ENCODE peak calls at places on chromosomes 5 and 9, in five cellular contexts. H is SK-N-SH, I is H1, V is GM12878, R is K562. T is an unnamed sample.

GRCh38 chr5:39253211-39253610 is 33.8 kb upstream of the FYB1 start:
- DNase-seq in R (no peak), H (no peak), I (no peak), V (no peak), T (no peak)

GRCh38 chr9:121895836-121896544 is 197.1 kb downstream of the TTLL11 start:
- DNase-seq in H (no peak), R (no peak), I (no peak), V (no peak), T (peak)

GRCh38 chr5:33762859-33763258 is 128.9 kb downstream of the ADAMTS12 start:
- DNase-seq in H (no peak), R (no peak), V (no peak), I (no peak), T (no peak)

GRCh38 chr9:27053369-27054057 is 48.0 kb upstream of the LRRC19 start:
- DNase-seq in I (no peak), R (no peak), H (no peak), V (no peak), T (no peak)

GRCh38 chr9:115650768-115651167 is 502.8 kb upstream of the PAPPA start:
- DNase-seq in I (no peak), H (no peak), V (no peak), R (no peak), T (no peak)

GRCh38 chr9:88236531-88237453 is 98.5 kb upstream of the SPATA31C2 start:
- DNase-seq in R (no peak), I (no peak), H (no peak), V (no peak), T (peak)

GRCh38 chr5:34584165-34584564 is 72.0 kb upstream of the RAI14 start:
- DNase-seq in H (no peak), R (no peak), I (no peak), V (no peak), T (no peak)

GRCh38 chr9:113955076-113955752 is 79.1 kb downstream of the ZNF618 start:
- DNase-seq in V (no peak), H (no peak), R (no peak), I (no peak), T (no peak)

GRCh38 chr5:73816656-73817420 is 190.8 kb downstream of the ARHGEF28 start:
- DNase-seq in H (no peak), I (no peak), V (no peak), R (no peak), T (no peak)

GRCh38 chr5:173706700-173707099 is 90.2 kb upstream of the BOD1 start:
- DNase-seq in I (no peak), V (no peak), R (no peak), H (no peak), T (no peak)

GRCh38 chr9:108245331-108245730 is 610.5 kb downstream of the ACTL7B start:
- DNase-seq in R (no peak), H (no peak), I (no peak), V (no peak), T (no peak)

GRCh38 chr9:130570200-130570599 is 9.2 kb upstream of the FUBP3 start:
- DNase-seq in R (no peak), I (no peak), V (no peak), H (no peak), T (no peak)

GRCh38 chr5:150211156-150212030 is 21.5 kb downstream of the SLC6A7 start:
- DNase-seq in V (no peak), H (no peak), I (peak), R (peak), T (no peak)
- TF ChIP-seq JUND in V (no peak), H (no peak), I (no peak), R (no peak), T (no peak)

GRCh38 chr5:137498301-137498735 is 808 bp downstream of the SPOCK1 start:
- DNase-seq in V (no peak), R (no peak), H (peak), I (peak), T (no peak)
- TF ChIP-seq JUND in V (no peak), R (no peak), H (no peak), I (no peak), T (no peak)

GRCh38 chr5:31630931-31631330 is 8.0 kb upstream of the PDZD2 start:
- DNase-seq in H (peak), R (no peak), I (no peak), V (no peak), T (no peak)

GRCh38 chr5:31623249-31623648 is 15.7 kb upstream of the PDZD2 start:
- DNase-seq in R (no peak), H (no peak), V (no peak), I (no peak), T (no peak)

GRCh38 chr5:31626604-31627234 is 12.2 kb upstream of the PDZD2 start:
- DNase-seq in I (no peak), R (no peak), H (no peak), V (no peak), T (no peak)

GRCh38 chr5:31625394-31625793 is 13.5 kb upstream of the PDZD2 start:
- DNase-seq in R (no peak), I (no peak), H (no peak), V (no peak), T (no peak)

DNA sequence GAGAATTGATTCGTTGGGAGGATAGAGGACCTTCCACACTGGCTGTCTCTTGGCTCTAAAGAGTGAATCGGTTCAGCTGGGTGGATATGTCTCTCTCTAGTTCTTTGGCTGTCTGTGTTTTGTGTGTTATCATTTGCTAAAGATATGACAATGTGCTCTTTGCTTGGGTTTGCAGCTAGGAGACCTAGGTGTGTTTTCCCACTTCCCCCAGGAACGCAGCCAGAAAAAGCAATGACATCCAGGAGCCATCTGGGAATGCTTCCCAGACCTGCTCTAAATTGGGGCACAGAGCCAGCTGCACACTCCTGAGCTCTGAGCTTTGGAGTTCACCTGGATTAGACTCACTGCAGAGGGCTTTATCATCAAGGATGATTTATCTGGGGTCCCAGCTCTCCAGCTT is 12.8 kb upstream of the PDZD2 start:
- DNase-seq in V (no peak), I (no peak), R (no peak), H (peak), T (no peak)
- TF ChIP-seq JUND in V (no peak), I (no peak), R (no peak), H (no peak), T (no peak)

GRCh38 chr5:322942-323879 is 1.7 kb downstream of the AHRR start:
- DNase-seq in R (no peak), I (peak), V (no peak), H (no peak), T (no peak)
- TF ChIP-seq JUND in R (no peak), I (no peak), V (no peak), H (no peak), T (no peak)

DNA sequence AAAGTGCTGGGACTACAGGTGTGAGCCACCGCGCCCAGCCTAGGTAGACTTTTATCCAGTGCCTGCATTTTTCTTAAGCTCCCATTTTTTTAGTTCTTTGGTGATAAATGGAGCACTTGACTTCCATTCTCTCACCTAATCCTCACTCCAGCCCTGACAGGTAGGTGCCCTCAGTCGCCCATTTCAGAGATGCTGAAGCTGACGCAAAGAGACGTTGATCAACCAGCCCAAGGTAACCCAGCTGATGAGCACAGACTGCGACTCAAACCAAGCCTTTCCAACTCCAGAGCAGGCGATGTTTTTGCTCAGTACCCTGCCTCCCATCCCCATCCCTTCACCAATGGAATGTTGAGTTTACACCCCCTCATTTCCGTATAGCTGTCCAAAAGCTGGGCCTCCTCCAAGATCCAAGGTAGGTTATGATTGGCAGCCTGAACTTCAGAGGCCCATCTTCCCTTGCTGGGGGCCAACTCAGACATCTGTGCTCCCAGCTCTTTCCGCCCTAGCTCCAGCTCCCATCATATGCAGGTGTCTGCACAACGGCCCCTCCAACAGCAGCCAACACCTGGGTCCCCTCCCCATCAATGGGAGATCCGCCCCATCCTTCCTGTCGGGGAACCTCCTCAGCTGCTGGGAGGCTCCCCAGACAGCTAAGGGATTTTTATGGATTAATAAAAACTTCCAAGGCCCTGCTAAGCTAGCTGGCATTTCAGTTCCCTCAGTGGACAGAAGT is 39.2 kb upstream of the VDAC1 start:
- DNase-seq in H (no peak), R (no peak), V (no peak), I (no peak), T (no peak)
- TF ChIP-seq JUND in H (no peak), R (no peak), V (no peak), I (no peak), T (no peak)

GRCh38 chr5:58635416-58635815 is 52.5 kb downstream of the RAB3C start:
- DNase-seq in H (no peak), I (no peak), R (no peak), V (no peak), T (no peak)

GRCh38 chr5:58628626-58629025 is 45.8 kb downstream of the RAB3C start:
- DNase-seq in V (no peak), H (no peak), R (no peak), I (no peak), T (no peak)

GRCh38 chr5:58631895-58632294 is 49.0 kb downstream of the RAB3C start:
- DNase-seq in R (no peak), H (no peak), I (no peak), V (no peak), T (no peak)

DNA sequence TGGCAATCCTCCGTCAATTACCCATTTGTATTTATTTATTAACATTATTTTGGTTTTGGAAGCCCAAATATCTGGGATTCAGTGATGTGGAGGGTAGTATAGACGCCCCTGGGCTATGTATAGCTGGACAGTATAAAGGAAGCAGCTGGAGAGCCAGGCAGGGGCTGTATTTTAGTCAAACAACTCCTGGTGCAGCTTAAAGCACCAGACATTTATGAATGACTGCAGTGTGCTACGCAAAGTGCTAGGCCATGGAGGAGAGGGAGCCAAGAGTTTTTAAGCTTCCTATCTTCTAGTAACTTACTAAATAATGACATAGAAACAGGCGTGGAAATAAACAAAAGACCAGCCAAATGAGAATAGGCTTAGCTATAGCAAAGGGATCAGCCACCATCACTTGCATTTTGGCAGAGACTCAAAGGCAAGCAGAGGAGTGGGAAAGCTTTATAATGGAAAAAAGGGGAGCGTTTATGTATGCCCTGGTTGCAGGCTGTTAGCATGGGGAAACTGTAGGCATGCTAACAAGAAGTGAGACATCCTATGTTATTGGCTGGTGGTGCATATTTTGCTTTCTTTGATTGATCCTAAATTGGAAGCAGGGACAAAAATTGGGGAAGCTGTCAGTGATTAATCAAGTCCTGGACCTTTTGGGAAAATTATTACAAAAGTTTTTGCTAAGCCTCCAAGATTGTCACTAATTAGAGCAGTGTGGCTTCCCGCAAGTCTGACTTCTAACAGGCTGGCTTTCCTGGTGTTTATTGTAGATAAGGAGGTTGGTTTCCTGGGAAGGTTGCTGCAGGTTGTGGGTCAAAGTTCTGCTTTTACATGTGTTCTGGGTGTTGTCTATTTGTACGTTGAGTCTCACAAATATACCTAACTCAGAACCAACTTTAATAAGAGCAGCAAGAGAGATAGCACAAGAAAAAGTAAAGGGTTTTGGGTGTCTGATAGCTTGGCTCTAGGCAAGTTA is 46.6 kb downstream of the RAB3C start:
- DNase-seq in H (peak), V (no peak), I (no peak), R (no peak), T (no peak)
- TF ChIP-seq JUND in H (no peak), V (no peak), I (no peak), R (no peak), T (no peak)

GRCh38 chr5:175284806-175285205 is 159.2 kb downstream of the DRD1 start:
- DNase-seq in H (no peak), R (no peak), I (no peak), V (no peak), T (no peak)
- TF ChIP-seq JUND in H (no peak), R (no peak), I (no peak), V (no peak), T (no peak)

DNA sequence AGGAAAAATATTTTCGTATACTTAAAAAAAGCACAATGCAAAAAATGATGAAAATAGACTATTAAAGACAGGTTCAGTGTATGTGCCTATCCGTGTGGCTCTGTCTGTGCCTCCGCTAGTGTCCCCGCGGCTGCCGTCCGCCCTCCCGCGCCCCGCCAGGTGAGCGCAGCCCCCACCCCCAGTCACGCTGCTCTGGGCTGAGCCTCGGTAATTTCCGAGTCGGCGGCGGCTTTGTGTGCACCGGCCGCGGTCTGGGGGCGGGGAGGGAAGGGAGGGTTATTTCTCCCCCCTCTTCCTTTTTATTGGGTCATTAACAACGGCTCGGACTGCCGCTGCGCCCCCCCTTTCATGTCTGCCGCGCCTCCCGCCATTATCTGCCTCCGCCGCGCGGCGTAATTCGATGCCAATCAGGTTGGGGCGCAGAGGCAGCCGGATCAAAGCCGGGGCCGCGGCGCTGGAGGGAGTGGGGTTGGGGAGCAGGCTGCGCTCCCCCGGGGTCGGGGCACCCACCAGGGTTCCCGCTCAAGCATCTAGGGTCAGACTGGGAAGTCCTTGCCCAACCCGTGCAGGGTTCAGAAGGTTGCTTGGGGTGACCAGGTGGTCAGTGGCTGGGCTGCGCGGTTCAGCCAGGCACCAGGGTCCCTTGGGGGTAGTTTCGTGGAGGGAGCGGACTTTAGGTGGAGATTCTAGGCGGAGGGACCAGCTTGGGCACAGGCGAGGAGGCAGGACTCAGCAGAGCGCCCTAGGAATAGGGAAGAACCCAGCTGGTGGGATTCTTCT is 39.5 kb upstream of the PSD2 start:
- DNase-seq in V (no peak), H (peak), R (no peak), I (peak), T (no peak)
- TF ChIP-seq JUND in V (no peak), H (no peak), R (no peak), I (no peak), T (no peak)

DNA sequence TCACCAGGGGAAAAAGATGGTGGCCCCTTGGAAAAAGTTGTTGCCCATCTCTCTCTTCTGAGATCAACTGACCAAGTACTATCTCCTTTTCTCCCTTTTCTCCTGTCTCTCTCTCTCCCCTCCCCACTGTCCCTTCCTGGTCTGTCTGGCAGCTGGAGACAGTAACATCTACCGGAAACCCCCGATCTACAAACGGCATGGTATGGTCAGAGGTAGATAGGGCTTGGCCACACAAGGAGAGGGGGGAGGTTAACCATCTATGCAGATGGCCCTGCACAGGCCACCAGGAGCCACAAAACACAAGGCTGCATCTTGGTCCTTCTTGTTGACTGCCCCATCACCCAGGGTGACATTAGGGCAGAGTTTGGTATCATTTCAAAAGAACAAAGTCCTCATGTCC is 29.3 kb upstream of the AFAP1L1 start:
- DNase-seq in V (no peak), H (no peak), R (no peak), I (no peak), T (no peak)
- TF ChIP-seq JUND in V (no peak), H (no peak), R (no peak), I (no peak), T (no peak)

T was measured in T47D.